ENCODE peak calls at places on chromosome 16, in seven cellular contexts. I is GM12864, X is cardiac fibroblast, Q is tibial nerve, V is AG09319, E is transverse colon, L is activated B cell treated with CpG ODN at 0.5 μM for 24 hours. F is an unnamed sample.

GRCh38 chr16:4882261-4882632 is 35.0 kb downstream of the UBN1 start:
- DNase-seq in I (no peak), X (peak), Q (no peak), V (peak), E (no peak), L (no peak), F (no peak)

GRCh38 chr16:84501077-84501735 is 3.3 kb downstream of the MEAK7 start:
- DNase-seq in I (no peak), X (no peak), Q (no peak), V (no peak), E (peak), L (no peak), F (no peak)

GRCh38 chr16:31134625-31135534 is 647 bp downstream of the PRSS8 start:
- DNase-seq in I (no peak), X (no peak), Q (no peak), V (no peak), E (peak), L (no peak), F (no peak)

GRCh38 chr16:12496866-12497265 is 306.8 kb downstream of the CPPED1 start:
- DNase-seq in I (no peak), X (no peak), Q (no peak), V (no peak), E (no peak), L (no peak), F (no peak)

GRCh38 chr16:55703003-55704001 is 47.5 kb downstream of the SLC6A2 start:
- DNase-seq in I (no peak), X (peak), Q (peak), V (peak), E (no peak), L (no peak), F (no peak)

GRCh38 chr16:81469710-81470481 is 25.3 kb downstream of the CMIP start:
- DNase-seq in I (peak), X (no peak), Q (no peak), V (no peak), E (no peak), L (no peak), F (no peak)

GRCh38 chr16:85169333-85170065 is 57.2 kb upstream of the CIBAR2 start:
- DNase-seq in I (no peak), X (peak), Q (no peak), V (no peak), E (no peak), L (no peak), F (peak)

GRCh38 chr16:15976929-15977637 is 27.7 kb downstream of the ABCC1 start:
- DNase-seq in I (no peak), X (peak), Q (peak), V (peak), E (no peak), L (no peak), F (no peak)

GRCh38 chr16:50313596-50314483 is 47.5 kb downstream of the ADCY7 start:
- DNase-seq in I (no peak), X (peak), Q (peak), V (no peak), E (no peak), L (peak), F (no peak)

GRCh38 chr16:84117482-84117843 is 721 bp upstream of the MBTPS1 start:
- DNase-seq in I (no peak), X (no peak), Q (no peak), V (no peak), E (no peak), L (no peak), F (no peak)

GRCh38 chr16:89658221-89658879 is 714 bp downstream of the SPATA33 start:
- DNase-seq in I (no peak), X (peak), Q (no peak), V (no peak), E (no peak), L (no peak), F (no peak)

GRCh38 chr16:75087040-75087979 is 29.3 kb downstream of the LDHD start:
- DNase-seq in I (no peak), X (peak), Q (no peak), V (peak), E (peak), L (no peak), F (no peak)

GRCh38 chr16:55711959-55712876 is 56.4 kb downstream of the SLC6A2 start:
- DNase-seq in I (no peak), X (peak), Q (peak), V (peak), E (peak), L (no peak), F (peak)

GRCh38 chr16:25478476-25478875 is 213.3 kb upstream of the HS3ST4 start:
- DNase-seq in I (no peak), X (no peak), Q (no peak), V (no peak), E (no peak), L (no peak), F (no peak)

GRCh38 chr16:85395207-85395912 is 217.8 kb upstream of the GSE1 start:
- DNase-seq in I (no peak), X (peak), Q (peak), V (peak), E (peak), L (no peak), F (peak)

GRCh38 chr16:5321925-5322324 is 224.3 kb upstream of the EEF2KMT start:
- DNase-seq in I (no peak), X (no peak), Q (no peak), V (no peak), E (no peak), L (no peak), F (no peak)

GRCh38 chr16:12178251-12178990 is 201.9 kb downstream of the SNX29 start:
- DNase-seq in I (no peak), X (peak), Q (no peak), V (peak), E (peak), L (no peak), F (no peak)

GRCh38 chr16:16973726-16974125 is 497.0 kb downstream of the XYLT1 start:
- DNase-seq in I (no peak), X (no peak), Q (no peak), V (no peak), E (no peak), L (no peak), F (no peak)

GRCh38 chr16:21302898-21303528 is 24.9 kb upstream of the CRYM start:
- DNase-seq in I (peak), X (peak), Q (no peak), V (peak), E (peak), L (no peak), F (no peak)

GRCh38 chr16:48064971-48065370 is 90.8 kb downstream of the ABCC12 start:
- DNase-seq in I (no peak), X (no peak), Q (no peak), V (no peak), E (no peak), L (no peak), F (no peak)

GRCh38 chr16:21060027-21060510 is 90.6 kb downstream of the DNAH3 start:
- DNase-seq in I (no peak), X (no peak), Q (no peak), V (no peak), E (no peak), L (no peak), F (no peak)

GRCh38 chr16:4612474-4612931 is 2.2 kb downstream of the UBALD1 start:
- DNase-seq in I (no peak), X (no peak), Q (no peak), V (no peak), E (no peak), L (no peak), F (no peak)

GRCh38 chr16:27769561-27770222 is 219.7 kb downstream of the KATNIP start:
- DNase-seq in I (no peak), X (peak), Q (no peak), V (no peak), E (no peak), L (no peak), F (no peak)
- TF ChIP-seq CTCF in I (no peak), X (no peak), Q (no peak), V (no peak), E (no peak), L (no peak), F (no peak)

DNA sequence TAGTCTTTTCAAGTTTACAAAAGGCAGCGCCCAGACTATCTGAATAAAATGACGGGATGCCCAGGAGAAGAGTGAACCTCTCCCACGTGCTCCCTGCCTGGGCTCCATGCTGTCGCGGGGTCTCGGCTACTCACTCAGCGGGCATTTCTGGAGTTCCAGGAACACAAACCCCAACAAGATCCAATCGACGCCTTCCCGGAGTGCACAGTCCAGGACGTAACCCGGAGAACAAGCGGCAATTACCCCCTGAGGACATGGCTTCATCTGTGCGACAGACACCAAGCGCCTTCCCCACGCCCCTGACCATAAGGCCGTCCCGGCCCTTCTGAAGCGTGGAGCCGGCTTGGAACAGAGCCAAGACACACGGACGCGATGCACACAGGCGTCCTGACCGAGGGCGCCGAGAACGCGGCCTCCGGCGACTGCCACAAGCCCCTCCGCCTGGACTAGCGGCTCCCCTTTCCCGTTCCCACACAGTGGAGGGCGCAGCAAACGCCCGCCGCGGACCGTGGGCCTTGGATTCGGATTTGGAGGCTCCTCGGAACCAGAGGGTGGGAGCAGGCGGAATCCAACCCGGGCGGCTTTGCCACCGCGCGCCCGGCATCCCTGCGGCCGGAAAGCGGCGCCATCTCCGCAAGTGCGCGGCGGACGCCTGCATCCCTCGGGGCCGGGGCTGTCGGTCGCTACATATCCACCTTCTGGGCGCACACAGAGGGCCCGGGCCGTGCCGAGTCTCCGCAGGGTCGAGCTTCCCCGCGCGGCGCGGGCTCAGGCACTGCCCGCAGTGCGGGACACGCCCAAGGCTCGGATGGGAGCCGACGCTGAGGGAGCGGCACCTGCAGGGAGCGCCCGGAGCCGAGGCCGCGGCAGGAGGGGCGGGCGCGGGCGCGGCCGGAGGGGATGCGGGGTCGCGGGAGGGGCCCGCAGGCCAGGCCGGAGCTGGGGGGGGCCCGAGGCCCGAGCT is 725 bp downstream of the ABCA3 start:
- DNase-seq in I (no peak), X (peak), Q (peak), V (no peak), E (peak), L (peak), F (peak)
- TF ChIP-seq CTCF in I (peak), X (no peak), Q (no peak), V (peak), E (no peak), L (no peak), F (no peak)

DNA sequence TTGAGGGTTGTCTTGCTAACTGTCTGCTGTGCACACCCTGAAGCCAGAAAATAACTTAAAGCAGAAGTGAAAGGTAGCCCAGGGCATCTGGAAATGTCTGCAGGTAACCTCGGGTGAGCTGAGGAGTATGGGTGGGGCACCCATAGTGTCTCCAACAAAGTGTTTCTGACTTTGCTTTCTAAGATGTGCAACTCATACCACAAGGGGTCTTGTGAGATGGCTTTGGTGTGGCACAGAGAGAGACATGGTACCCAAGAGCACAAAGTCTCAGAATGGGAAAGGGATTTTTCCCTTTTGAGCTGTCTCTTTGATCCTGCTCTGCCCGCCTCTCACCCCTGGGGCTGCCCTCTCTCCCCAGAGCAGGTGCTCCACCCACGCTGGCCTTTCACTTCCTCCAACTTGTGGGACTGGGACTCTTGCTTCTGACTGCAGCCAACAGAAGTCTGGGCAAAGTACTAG is 6.9 kb downstream of the CHD9 start:
- DNase-seq in I (peak), X (no peak), Q (no peak), V (no peak), E (peak), L (peak), F (no peak)
- TF ChIP-seq CTCF in I (peak), X (no peak), Q (no peak), V (no peak), E (no peak), L (no peak), F (no peak)

GRCh38 chr16:82793550-82794244 is 166.9 kb downstream of the CDH13 start:
- DNase-seq in I (no peak), X (no peak), Q (no peak), V (no peak), E (no peak), L (no peak), F (no peak)

GRCh38 chr16:82792704-82793103 is 165.9 kb downstream of the CDH13 start:
- DNase-seq in I (no peak), X (no peak), Q (no peak), V (no peak), E (no peak), L (no peak), F (no peak)

GRCh38 chr16:82801361-82801760 is 174.6 kb downstream of the CDH13 start:
- DNase-seq in I (no peak), X (no peak), Q (no peak), V (no peak), E (no peak), L (no peak), F (no peak)

GRCh38 chr16:82796047-82796446 is 169.3 kb downstream of the CDH13 start:
- DNase-seq in I (no peak), X (no peak), Q (no peak), V (no peak), E (no peak), L (no peak), F (no peak)
- TF ChIP-seq CTCF in I (peak), X (no peak), Q (no peak), V (no peak), E (peak), L (no peak), F (no peak)

GRCh38 chr16:67661864-67662652 is 1.3 kb downstream of the PARD6A start:
- DNase-seq in I (no peak), X (no peak), Q (no peak), V (no peak), E (no peak), L (no peak), F (no peak)

GRCh38 chr16:67662653-67663010 is 1.9 kb downstream of the PARD6A start:
- DNase-seq in I (no peak), X (no peak), Q (no peak), V (no peak), E (no peak), L (no peak), F (no peak)

GRCh38 chr16:67663877-67664222 is 2.7 kb downstream of the ENKD1 start:
- DNase-seq in I (no peak), X (no peak), Q (no peak), V (no peak), E (no peak), L (no peak), F (no peak)

GRCh38 chr16:67664258-67664657 is 2.3 kb downstream of the ENKD1 start:
- DNase-seq in I (no peak), X (no peak), Q (no peak), V (no peak), E (no peak), L (no peak), F (no peak)

GRCh38 chr16:67663151-67663876 is 2.6 kb downstream of the PARD6A start:
- DNase-seq in I (no peak), X (no peak), Q (no peak), V (no peak), E (no peak), L (no peak), F (no peak)
- TF ChIP-seq CTCF in I (peak), X (peak), Q (no peak), V (no peak), E (peak), L (no peak), F (no peak)

DNA sequence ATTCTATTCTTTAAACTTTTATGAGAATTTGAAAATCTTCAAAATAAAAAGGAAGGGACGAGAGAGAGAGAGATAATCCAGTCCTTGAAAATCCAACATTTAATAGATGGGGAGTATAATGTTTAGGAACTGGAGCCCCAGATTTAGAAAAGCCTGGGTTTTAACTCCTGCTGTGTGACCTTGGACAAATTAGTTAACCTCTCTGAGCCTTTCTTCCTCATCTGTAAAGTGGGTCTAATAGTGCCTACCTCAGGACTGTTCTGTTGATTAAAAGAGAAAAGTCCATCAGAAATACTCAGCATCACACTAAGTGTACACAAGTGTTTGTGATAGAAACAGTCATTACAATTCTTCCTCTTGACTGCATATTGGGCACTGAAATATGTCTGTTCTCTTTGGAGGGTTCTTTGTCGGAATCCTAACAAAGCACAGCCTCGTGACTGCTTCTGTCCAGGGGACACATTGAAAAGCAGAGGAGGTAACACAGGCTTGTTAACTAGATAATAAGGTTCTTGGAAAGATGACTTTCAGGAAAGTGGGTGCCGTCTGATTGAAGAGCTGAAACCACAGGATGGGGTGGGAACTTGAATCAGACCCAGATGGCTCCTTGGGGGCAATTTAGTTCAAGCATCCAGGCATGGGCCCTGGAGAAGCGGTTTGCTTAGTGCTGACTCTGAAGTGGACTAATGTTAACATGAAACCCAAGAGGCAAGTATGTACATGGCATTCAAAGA is 128.2 kb downstream of the CLEC16A start:
- DNase-seq in I (no peak), X (peak), Q (no peak), V (no peak), E (no peak), L (no peak), F (no peak)
- TF ChIP-seq CTCF in I (no peak), X (no peak), Q (no peak), V (no peak), E (no peak), L (no peak), F (no peak)

GRCh38 chr16:58110590-58111330 is 18.4 kb downstream of the CFAP20 start:
- DNase-seq in I (no peak), X (no peak), Q (no peak), V (no peak), E (no peak), L (no peak), F (no peak)
- TF ChIP-seq CTCF in I (no peak), X (no peak), Q (no peak), V (no peak), E (no peak), L (no peak), F (no peak)

GRCh38 chr16:68751160-68751559 is 14.1 kb downstream of the CDH1 start:
- DNase-seq in I (no peak), X (no peak), Q (no peak), V (no peak), E (no peak), L (no peak), F (no peak)

GRCh38 chr16:68746951-68747350 is 9.9 kb downstream of the CDH1 start:
- DNase-seq in I (no peak), X (no peak), Q (no peak), V (no peak), E (no peak), L (no peak), F (no peak)

GRCh38 chr16:68752602-68753001 is 15.5 kb downstream of the CDH1 start:
- DNase-seq in I (no peak), X (no peak), Q (no peak), V (no peak), E (peak), L (no peak), F (no peak)

GRCh38 chr16:68750243-68750642 is 13.2 kb downstream of the CDH1 start:
- DNase-seq in I (no peak), X (no peak), Q (no peak), V (no peak), E (no peak), L (no peak), F (no peak)

GRCh38 chr16:68749424-68749823 is 12.3 kb downstream of the CDH1 start:
- DNase-seq in I (no peak), X (no peak), Q (no peak), V (no peak), E (no peak), L (no peak), F (no peak)
- TF ChIP-seq CTCF in I (peak), X (no peak), Q (no peak), V (no peak), E (no peak), L (no peak), F (no peak)

DNA sequence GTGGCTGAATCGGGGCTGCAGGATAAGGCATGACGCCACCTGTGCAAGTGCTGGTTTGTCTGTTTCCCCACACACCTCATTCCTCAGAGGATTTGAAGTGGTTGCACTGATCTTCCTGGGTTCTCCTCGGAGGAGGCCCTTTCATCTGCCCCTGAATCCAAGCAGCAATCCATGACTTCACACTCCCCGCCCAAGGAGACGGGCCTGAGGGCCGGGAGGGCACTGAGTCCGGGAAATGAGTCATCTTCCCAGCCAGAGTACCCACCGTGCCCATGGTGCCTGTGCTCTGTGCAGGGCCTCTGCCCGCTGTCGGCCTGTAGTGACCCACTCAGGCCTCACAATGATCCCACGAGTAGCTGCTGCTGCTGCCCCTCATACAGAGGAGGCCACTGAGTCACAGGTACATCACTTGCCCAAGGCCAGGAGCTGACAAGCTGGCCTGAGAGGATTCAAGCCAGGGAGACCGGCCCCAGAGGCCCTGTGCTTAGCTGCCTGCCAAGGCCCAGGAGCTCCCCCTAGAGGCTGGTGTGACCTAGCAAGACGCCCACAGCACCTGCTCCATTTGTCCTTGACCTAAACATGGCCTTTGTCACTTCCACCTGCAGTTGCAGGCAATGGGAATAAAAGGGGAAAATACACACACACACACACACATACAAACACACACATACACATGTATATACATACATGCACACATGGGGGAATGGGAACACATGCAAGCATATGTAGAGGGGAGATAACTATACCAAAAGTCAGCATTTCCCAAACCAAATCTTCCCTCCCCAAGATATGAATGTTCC is 240.0 kb downstream of the C16orf95 start:
- DNase-seq in I (peak), X (peak), Q (no peak), V (no peak), E (peak), L (no peak), F (no peak)
- TF ChIP-seq CTCF in I (peak), X (peak), Q (peak), V (peak), E (peak), L (no peak), F (peak)

GRCh38 chr16:79971237-79971572 is 370.7 kb upstream of the MAF start:
- DNase-seq in I (no peak), X (no peak), Q (no peak), V (no peak), E (no peak), L (no peak), F (no peak)
- TF ChIP-seq CTCF in I (no peak), X (no peak), Q (no peak), V (no peak), E (no peak), L (no peak), F (no peak)

F was measured in mesothelial cell of epicardium.